ENCODE peak calls at places on chromosomes 1 and 21, in four cellular contexts. L is A549, A is IMR-90, C is HepG2. E is an unnamed sample.

GRCh38 chr1:212946872-212947271 is 3.5 kb upstream of the VASH2 start:
- DNase-seq in C (no peak), A (no peak), L (no peak), E (no peak)

GRCh38 chr1:64167176-64167575 is 36.2 kb upstream of the UBE2U start:
- DNase-seq in C (no peak), L (no peak), A (peak; percentile 56), E (no peak)

GRCh38 chr1:200464784-200465400 is 55.1 kb upstream of the ZNF281 start:
- DNase-seq in L (no peak), A (no peak), C (no peak), E (no peak)

GRCh38 chr1:8109226-8109625 is 83.1 kb upstream of the ERRFI1 start:
- DNase-seq in A (no peak), L (no peak), C (no peak), E (no peak)

GRCh38 chr1:21573971-21574458 is 64.8 kb downstream of the ALPL start:
- DNase-seq in A (peak; percentile 75), L (peak; percentile 70), C (peak; percentile 67), E (peak; percentile 82)

GRCh38 chr1:206951318-206952105 is 5.2 kb upstream of the PIGR start:
- DNase-seq in A (no peak), C (peak; percentile 67), L (peak; percentile 33), E (no peak)

GRCh38 chr1:160064746-160065145 is 5.2 kb downstream of the KCNJ10 start:
- DNase-seq in C (no peak), A (no peak), L (no peak), E (no peak)

GRCh38 chr1:215052256-215052655 is 30.3 kb upstream of the KCNK2 start:
- DNase-seq in L (no peak), A (no peak), C (no peak), E (no peak)

GRCh38 chr1:228059536-228060457 is 22.7 kb upstream of the ARF1 start:
- DNase-seq in C (no peak), L (peak; percentile 88), A (no peak), E (peak; percentile 88)

GRCh38 chr21:29403291-29403690 is 104.6 kb downstream of the BACH1 start:
- DNase-seq in L (no peak), A (peak; percentile 11), C (no peak), E (no peak)

GRCh38 chr1:63894627-63895256 is 120.9 kb downstream of the ROR1 start:
- DNase-seq in L (no peak), A (no peak), C (no peak), E (no peak)

GRCh38 chr1:247007511-247008405 is at the start of gene ZNF695:
- DNase-seq in A (peak; percentile 90), L (peak; percentile 90), C (peak; percentile 97), E (peak; percentile 91)

GRCh38 chr1:107141491-107142369 is 891 bp downstream of the NTNG1 start:
- DNase-seq in C (peak; percentile 7), A (peak; percentile 50), L (peak; percentile 36), E (peak; percentile 62)

GRCh38 chr1:243421784-243422183 is 165.9 kb downstream of the SDCCAG8 start:
- DNase-seq in A (peak; percentile 85), C (no peak), L (peak; percentile 46), E (no peak)

GRCh38 chr1:30418426-30419245 is 304.7 kb downstream of the MATN1 start:
- DNase-seq in L (no peak), A (no peak), C (no peak), E (no peak)

GRCh38 chr1:40476924-40477679 is at the start of gene ZFP69:
- DNase-seq in A (peak; percentile 51), C (peak; percentile 35), L (no peak), E (no peak)

GRCh38 chr21:38126677-38127271 is 130.0 kb upstream of the KCNJ15 start:
- DNase-seq in C (peak; percentile 35), L (peak; percentile 68), A (peak; percentile 33), E (peak; percentile 84)

GRCh38 chr1:162193201-162193600 is 123.7 kb downstream of the NOS1AP start:
- DNase-seq in A (no peak), L (no peak), C (no peak), E (no peak)

GRCh38 chr1:98210064-98210463 is 289.2 kb upstream of the DPYD start:
- DNase-seq in C (peak; percentile 13), L (peak; percentile 81), A (peak; percentile 96), E (no peak)

GRCh38 chr21:38319781-38320180 is 63.0 kb downstream of the KCNJ15 start:
- DNase-seq in A (peak; percentile 74), C (no peak), L (no peak), E (no peak)

GRCh38 chr1:15383810-15384209 is 25.9 kb upstream of the EFHD2 start:
- DNase-seq in L (no peak), A (no peak), C (no peak), E (no peak)

GRCh38 chr1:6111571-6111970 is 65.9 kb downstream of the KCNAB2 start:
- DNase-seq in C (no peak), A (no peak), L (no peak), E (no peak)

GRCh38 chr1:239858058-239858457 is 233.6 kb upstream of the FMN2 start:
- DNase-seq in A (no peak), L (peak; percentile 17), C (no peak), E (no peak)

GRCh38 chr1:230827081-230827681 is 41.1 kb downstream of the C1orf198 start:
- DNase-seq in L (no peak), C (peak; percentile 5), A (peak; percentile 41), E (peak; percentile 26)

GRCh38 chr21:42564561-42564971 is 50.9 kb downstream of the SLC37A1 start:
- DNase-seq in C (no peak), L (no peak), A (no peak), E (no peak)

GRCh38 chr1:236307437-236307836 is 25.7 kb upstream of the ERO1B start:
- DNase-seq in L (no peak), A (no peak), C (no peak), E (no peak)

GRCh38 chr1:176996455-176997090 is 167.9 kb downstream of the ASTN1 start:
- DNase-seq in L (no peak), C (no peak), A (no peak), E (peak; percentile 56)

GRCh38 chr1:24702511-24703293 is 42.5 kb upstream of the CLIC4 start:
- DNase-seq in A (peak; percentile 89), L (peak; percentile 40), C (peak; percentile 38), E (no peak)

DNA sequence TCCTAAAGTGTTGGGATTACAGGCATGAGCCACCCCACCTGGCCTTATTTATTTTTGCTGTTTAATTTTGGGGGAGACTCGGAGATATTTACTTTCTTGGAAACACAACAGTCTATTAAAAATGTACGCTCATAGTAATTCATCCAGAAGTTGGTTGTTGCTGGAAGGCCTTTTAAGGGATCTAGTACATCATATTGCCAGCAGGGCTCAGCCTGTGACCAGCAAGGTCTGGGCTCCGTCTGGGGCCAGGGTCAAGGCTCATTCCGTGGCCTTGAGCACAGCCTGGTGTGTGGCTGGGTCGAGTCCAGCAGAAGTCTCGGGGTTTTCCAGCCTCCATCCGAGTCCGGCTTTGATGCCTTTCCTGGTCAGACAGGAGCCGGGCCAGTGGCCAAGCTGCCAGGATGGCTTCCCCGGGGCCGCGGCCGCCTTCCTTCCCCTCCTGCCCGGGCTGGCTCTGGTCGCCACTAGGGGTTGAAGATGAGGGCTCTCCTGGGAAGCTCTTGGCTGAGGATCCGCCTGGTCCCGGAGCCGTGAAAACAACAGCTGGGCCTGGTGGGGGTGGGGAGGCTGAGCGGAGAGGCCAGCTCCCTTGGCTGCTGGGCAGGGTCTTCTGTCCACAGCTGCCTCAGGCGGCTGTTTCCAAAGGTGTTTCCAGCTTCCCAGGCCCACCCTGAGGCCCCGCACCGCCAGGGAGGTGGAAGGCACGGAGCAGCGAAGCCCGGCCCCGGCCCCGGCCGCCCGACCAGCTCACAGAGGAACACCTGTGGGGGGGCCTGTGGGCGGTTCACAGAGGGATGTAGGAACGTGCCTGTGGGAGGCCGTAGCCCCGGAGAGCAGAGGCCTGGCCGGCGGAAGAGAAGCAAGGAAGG is 5.1 kb upstream of the VWA1 start:
- DNase-seq in A (peak; percentile 50), L (peak; percentile 36), C (peak; percentile 53), E (no peak)
- TF ChIP-seq CEBPB in A (no peak), L (no peak), C (no peak), E (no peak)

GRCh38 chr1:61931587-61932279 is 189.5 kb downstream of the PATJ start:
- DNase-seq in A (no peak), L (no peak), C (no peak), E (no peak)
- TF ChIP-seq CTCF in A (no peak), L (no peak), C (no peak), E (no peak)

DNA sequence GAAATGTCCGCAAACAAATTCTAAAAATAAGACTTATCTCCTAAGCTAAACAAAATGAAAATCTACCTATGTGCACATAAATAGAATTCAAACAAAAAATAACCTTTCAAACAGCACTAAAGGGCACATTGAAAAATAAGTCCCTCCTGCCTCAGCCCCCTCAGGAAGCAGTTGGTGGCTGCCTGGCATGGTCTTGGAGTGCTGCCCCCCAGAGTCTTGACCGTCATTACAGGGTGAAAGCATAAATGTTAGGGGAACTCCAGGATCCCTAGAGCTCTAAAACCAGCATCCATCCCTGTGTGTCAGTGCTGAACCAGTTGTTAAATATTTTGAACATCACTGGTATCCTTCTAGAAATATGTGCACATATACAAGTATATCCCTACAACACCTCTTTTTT is 6.5 kb upstream of the NPL start:
- DNase-seq in C (no peak), A (no peak), L (no peak), E (no peak)
- TF ChIP-seq CEBPB in C (no peak), A (no peak), L (no peak), E (no peak)

GRCh38 chr1:2878591-2878990 is 77.1 kb upstream of the TTC34 start:
- DNase-seq in C (no peak), A (no peak), L (no peak), E (no peak)

GRCh38 chr1:2874207-2875165 is 73.0 kb upstream of the TTC34 start:
- DNase-seq in C (no peak), L (no peak), A (no peak), E (no peak)

GRCh38 chr1:2877391-2877790 is 75.9 kb upstream of the TTC34 start:
- DNase-seq in A (no peak), C (no peak), L (no peak), E (no peak)

GRCh38 chr1:2876846-2877245 is 75.4 kb upstream of the TTC34 start:
- DNase-seq in C (no peak), L (no peak), A (no peak), E (no peak)

DNA sequence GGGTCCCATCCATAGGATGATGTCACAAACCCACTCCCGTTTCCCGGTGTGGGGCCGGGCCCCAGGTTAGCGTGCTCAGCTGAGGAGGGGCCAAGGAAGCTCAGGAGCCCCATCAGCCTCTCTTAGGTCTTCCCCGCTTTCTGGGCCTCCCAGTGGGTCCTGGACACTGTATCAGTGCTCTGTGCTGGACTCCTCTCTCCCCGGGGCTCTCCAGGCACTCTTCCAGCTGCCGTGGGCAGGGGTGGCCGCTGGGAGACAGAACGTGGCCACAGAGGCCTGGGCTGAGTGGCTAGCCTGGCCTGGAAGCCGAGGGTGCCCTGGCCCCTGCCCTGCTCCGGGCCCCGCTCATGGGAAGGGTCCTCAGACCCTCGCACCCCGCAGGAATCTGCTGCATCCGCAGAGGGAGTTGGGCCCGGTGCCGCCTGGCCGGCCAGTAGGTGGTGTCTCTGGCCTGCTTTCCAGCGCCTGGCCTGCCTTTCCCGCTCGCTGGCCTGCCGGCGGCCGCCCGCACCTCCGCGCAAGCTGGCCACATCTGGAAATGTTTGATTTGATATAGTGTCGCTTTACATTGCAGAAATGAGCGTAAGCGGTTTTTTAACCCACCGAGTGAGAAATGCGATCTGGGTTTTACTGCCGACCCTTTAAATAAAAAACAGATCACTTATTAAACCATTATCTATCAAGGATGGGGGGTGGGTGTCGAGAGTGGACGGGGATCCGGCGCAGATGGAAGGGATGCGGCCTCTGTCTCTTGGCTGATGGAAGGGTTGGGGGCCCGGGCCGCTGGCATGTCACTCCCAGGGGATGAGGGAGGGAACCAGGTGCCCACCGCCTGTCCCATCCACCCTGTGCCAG is 74.4 kb upstream of the TTC34 start:
- DNase-seq in L (peak; percentile 28), C (no peak), A (no peak), E (no peak)
- TF ChIP-seq CTCF in L (peak; percentile 40), C (peak; percentile 80), A (peak; percentile 11), E (no peak)

E was measured in H1.